ENCODE peak calls at places on chromosomes 6 and 20, in five cellular contexts. I is neuronal stem cell, D is IMR-90, P is H9, O is mesenchymal stem cell. H is an unnamed sample.

GRCh38 chr20:34732523-34732922 is 28.4 kb downstream of the TP53INP2 start:
- DNase-seq in O (no peak), P (no peak), D (no peak), I (no peak), H (no peak)

GRCh38 chr6:130749402-130749801 is 77.8 kb upstream of the SMLR1 start:
- DNase-seq in D (no peak), P (peak; percentile 33), O (no peak), I (no peak), H (no peak)

GRCh38 chr20:62309198-62309944 is 6.6 kb downstream of the ADRM1 start:
- DNase-seq in P (no peak), I (no peak), O (no peak), D (no peak), H (no peak)

GRCh38 chr6:6564154-6564553 is 24.4 kb upstream of the LY86 start:
- DNase-seq in D (no peak), I (no peak), O (no peak), P (no peak), H (no peak)

GRCh38 chr20:46031701-46032254 is 2.8 kb downstream of the SLC12A5 start:
- DNase-seq in P (peak; percentile 61), I (no peak), D (no peak), O (no peak), H (peak; percentile 72)

GRCh38 chr6:27810768-27811298 is 101.4 kb downstream of the OR2B2 start:
- DNase-seq in D (no peak), I (no peak), P (no peak), O (peak; percentile 25), H (no peak)

GRCh38 chr20:46694484-46694883 is 5.2 kb upstream of the TP53RK start:
- DNase-seq in P (no peak), I (no peak), D (peak; percentile 43), O (no peak), H (no peak)

GRCh38 chr20:49859807-49860206 is 47.2 kb downstream of the SLC9A8 start:
- DNase-seq in I (no peak), D (no peak), P (no peak), O (no peak), H (peak; percentile 45)

GRCh38 chr6:141024526-141024925 is 1108.2 kb upstream of the GJE1 start:
- DNase-seq in D (no peak), P (no peak), I (no peak), O (peak; percentile 3), H (no peak)

GRCh38 chr20:58330229-58330628 is 20.7 kb downstream of the RAB22A start:
- DNase-seq in I (no peak), D (no peak), P (no peak), O (peak; percentile 24), H (no peak)

GRCh38 chr20:58743076-58743566 is 50.5 kb downstream of the NPEPL1 start:
- DNase-seq in P (no peak), O (no peak), I (no peak), D (no peak), H (no peak)

GRCh38 chr6:52221302-52221701 is 23.0 kb downstream of the IL17F start:
- DNase-seq in D (no peak), P (no peak), I (no peak), O (no peak), H (no peak)

GRCh38 chr6:118933855-118934460 is 1.0 kb downstream of the MCM9 start:
- DNase-seq in I (no peak), D (no peak), P (no peak), O (no peak), H (no peak)

GRCh38 chr6:118935331-118935668 is 341 bp upstream of the MCM9 start:
- DNase-seq in O (no peak), I (no peak), P (no peak), D (no peak), H (no peak)

GRCh38 chr6:118936304-118936703 is 1.3 kb upstream of the MCM9 start:
- DNase-seq in D (no peak), P (no peak), O (no peak), I (no peak), H (no peak)

GRCh38 chr6:118932421-118932820 is 2.5 kb downstream of the MCM9 start:
- DNase-seq in D (peak; percentile 40), I (no peak), P (no peak), O (peak; percentile 33), H (no peak)

DNA sequence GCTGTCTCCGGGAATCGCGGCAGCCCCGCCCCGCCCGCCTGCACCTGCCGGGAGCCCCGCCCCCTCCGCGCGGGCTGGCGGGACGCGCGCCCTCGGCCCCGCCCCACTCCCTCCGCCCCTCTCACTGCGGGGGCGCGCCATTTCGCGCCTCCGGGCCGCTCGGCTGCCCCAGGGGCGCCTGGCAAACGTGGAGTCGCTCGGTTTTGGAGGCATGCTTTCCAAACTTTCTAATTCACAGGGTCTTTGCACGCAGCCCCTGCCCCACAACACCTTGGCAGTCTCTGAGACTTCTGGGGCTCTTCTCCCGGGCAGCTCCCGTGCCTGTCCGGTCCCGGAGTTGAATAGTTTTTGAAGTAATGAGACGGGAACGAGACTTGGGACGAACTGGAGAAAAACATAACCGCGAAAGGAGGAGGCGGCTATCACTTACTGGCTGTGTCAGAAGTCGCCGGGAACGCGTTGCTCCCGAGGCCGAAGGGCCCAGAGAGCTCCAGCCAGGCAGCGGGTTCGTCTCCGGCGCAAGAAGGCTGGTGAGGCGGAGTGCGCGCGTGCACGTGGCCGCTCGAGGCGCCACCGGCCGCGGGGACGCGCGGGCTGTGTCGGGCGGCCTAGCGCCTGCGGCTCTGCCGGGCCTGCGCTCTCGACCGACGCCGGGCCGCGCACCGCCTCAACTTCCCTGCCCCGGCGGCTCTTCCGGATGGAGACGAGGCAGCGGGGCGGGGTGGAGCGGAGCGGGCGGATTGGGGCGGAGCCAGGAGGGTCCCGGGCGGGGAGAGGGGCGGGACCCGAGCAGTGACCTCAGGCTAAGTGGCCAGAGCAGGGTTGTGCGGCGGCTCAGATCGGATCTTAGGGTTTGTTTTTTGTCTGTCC is at the start of gene MCM9:
- DNase-seq in I (peak; percentile 90), D (peak; percentile 77), P (peak; percentile 95), O (peak; percentile 91), H (peak; percentile 95)
- H3K14ac ChIP-seq in I (peak within 1 kb of the TSS; percentile 63), D (peak within 1 kb of the TSS; percentile 62), P (peak within 1 kb of the TSS; percentile 84), O (no peak within 1 kb of the TSS), H (peak within 1 kb of the TSS; percentile 89)

DNA sequence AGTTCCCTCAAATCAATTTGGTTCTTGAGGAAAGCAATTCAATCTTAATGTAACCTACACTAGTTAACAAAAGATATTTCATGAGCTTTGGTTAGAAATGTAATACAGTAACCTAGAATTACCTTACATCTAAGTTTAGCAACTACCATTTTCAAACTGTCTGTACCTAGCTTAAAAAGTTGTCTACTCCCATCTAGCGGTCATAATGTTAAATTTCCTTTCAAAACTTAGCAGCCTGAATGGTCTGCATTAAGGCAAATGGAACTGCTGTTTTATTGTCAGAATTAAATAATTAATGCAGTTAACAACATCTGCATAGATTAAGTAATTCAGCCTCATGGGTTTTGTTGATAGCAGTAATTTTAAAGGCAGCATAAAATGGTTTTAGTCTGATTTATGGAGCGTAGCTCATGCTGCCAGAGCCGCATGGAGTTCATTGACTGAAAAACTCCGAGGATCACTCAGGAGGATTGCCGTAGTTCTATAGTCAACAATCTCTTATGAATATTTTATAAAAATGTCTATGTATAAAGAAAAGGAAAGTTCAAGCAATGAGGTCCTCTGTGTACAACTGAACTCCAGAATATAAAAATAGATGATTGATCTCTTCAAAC is 485.4 kb upstream of the MANEA start:
- DNase-seq in O (peak; percentile 66), P (no peak), I (peak; percentile 45), D (peak; percentile 72), H (peak; percentile 76)
- H3K4me2 ChIP-seq in O (no peak overlapping the region), P (no peak overlapping the region), I (no peak overlapping the region), D (no peak overlapping the region), H (no peak overlapping the region)

DNA sequence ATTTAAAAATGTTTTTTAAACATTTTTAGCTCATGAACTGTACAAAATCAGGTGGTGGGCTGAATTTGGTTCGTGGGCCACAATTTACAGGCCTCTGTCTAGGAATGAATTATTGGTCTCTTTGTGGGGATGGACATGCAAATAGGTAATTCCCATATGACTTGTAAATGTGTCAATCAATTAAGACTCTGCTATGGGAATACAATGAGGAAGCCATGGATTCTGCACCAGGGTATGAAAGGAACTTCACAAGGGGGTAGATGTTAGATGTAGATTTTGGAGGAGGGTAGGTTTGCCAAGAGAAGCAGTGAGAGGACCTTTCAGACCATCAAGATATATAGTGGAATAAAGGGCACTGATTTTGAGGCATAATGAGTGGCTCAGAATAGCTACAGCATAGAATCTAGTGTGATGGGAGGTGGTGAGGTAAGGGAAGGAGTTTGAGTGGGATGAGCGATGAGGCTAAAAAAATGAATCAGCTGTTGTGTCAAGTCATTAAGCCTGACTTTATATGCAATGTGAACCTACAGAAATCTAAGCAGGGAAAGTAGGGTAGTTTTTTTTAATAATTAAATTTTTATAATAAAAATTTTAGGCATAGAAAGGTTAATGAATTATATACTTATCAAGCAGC is 32.6 kb upstream of the RNF182 start:
- DNase-seq in P (no peak), O (no peak), D (no peak), I (no peak), H (no peak)
- H3K14ac ChIP-seq in P (no peak overlapping the region), O (no peak overlapping the region), D (no peak overlapping the region), I (no peak overlapping the region), H (no peak overlapping the region)

DNA sequence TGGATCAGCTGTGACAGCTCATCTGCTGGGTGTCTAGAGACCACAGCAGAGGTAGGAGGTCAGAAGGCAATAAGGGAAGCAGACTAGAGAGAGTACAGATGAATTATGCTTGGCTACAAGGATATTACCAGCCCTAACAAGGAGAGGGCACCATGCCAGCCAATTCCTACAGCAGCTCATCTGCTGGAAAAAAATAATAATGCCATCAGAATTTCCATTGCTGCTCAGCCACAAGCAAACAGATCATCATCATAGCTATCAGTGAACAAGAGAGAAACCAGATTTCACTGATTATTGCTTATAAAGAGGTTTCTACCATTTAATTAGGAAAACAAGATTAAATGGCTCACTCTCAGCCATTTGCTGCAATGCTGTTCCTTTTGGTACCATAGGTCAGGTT is 66.5 kb downstream of the PSMG4 start:
- DNase-seq in D (peak; percentile 62), I (no peak), P (no peak), O (peak; percentile 22), H (no peak)
- H3K4me2 ChIP-seq in D (peak overlapping the region; percentile 25), I (no peak overlapping the region), P (no peak overlapping the region), O (no peak overlapping the region), H (no peak overlapping the region)

GRCh38 chr6:133055527-133055966 is 185.6 kb upstream of the EYA4 start:
- DNase-seq in O (no peak), I (no peak), P (peak; percentile 62), D (no peak), H (no peak)
- H3K14ac ChIP-seq in O (no peak overlapping the region), I (no peak overlapping the region), P (no peak overlapping the region), D (no peak overlapping the region), H (no peak overlapping the region)